ENCODE peak calls at places on chromosomes 6 and 20, in five cellular contexts. U is activated CD8-positive, alpha-beta memory T cell treated with anti-CD3 and anti-CD28 coated beads for 1 hour; B is ELR; P is left colon; V is activated T-cell treated with anti-CD3 and anti-CD28 coated beads for 1 hour. A is an unnamed sample.

GRCh38 chr6:106339334-106340029 is 13.9 kb upstream of the ATG5 start:
- DNase-seq in U (no peak), B (peak), P (peak), V (peak), A (no peak)

GRCh38 chr20:47139934-47140333 is 216.6 kb downstream of the ZMYND8 start:
- DNase-seq in U (no peak), B (peak), P (no peak), V (no peak), A (no peak)

GRCh38 chr20:15005300-15005986 is 668.0 kb upstream of the FLRT3 start:
- DNase-seq in U (no peak), B (no peak), P (no peak), V (no peak), A (no peak)

GRCh38 chr20:831956-832355 is 1.6 kb upstream of the FAM110A start:
- DNase-seq in U (no peak), B (no peak), P (no peak), V (no peak), A (no peak)

GRCh38 chr6:16759181-16759645 is 2.0 kb downstream of the ATXN1 start:
- DNase-seq in U (no peak), B (peak), P (peak), V (no peak), A (no peak)

GRCh38 chr6:102126488-102126887 is 733.0 kb downstream of the GRIK2 start:
- DNase-seq in U (no peak), B (no peak), P (no peak), V (no peak), A (no peak)

GRCh38 chr6:53042112-53042511 is 23.1 kb upstream of the FBXO9 start:
- DNase-seq in U (no peak), B (peak), P (no peak), V (no peak), A (no peak)

GRCh38 chr6:3808759-3809514 is 40.2 kb upstream of the FAM50B start:
- DNase-seq in U (no peak), B (peak), P (no peak), V (no peak), A (no peak)

GRCh38 chr6:106116125-106116524 is 30.0 kb downstream of the PRDM1 start:
- DNase-seq in U (no peak), B (no peak), P (no peak), V (no peak), A (no peak)

GRCh38 chr20:1472556-1473243 is 6.1 kb upstream of the NSFL1C start:
- DNase-seq in U (no peak), B (no peak), P (no peak), V (no peak), A (no peak)

GRCh38 chr20:33790571-33790970 is 20.6 kb upstream of the CHMP4B start:
- DNase-seq in U (no peak), B (no peak), P (peak), V (no peak), A (no peak)

GRCh38 chr6:129679758-129680157 is 30.2 kb downstream of the ARHGAP18 start:
- DNase-seq in U (no peak), B (peak), P (no peak), V (no peak), A (no peak)

GRCh38 chr20:44084439-44084838 is 102.5 kb downstream of the JPH2 start:
- DNase-seq in U (no peak), B (no peak), P (no peak), V (no peak), A (no peak)

GRCh38 chr6:43302126-43302525 is 4.1 kb downstream of the SLC22A7 start:
- DNase-seq in U (no peak), B (no peak), P (no peak), V (no peak), A (no peak)

GRCh38 chr6:123888779-123889513 is 85.3 kb downstream of the NKAIN2 start:
- DNase-seq in U (no peak), B (no peak), P (no peak), V (no peak), A (no peak)

GRCh38 chr6:148518371-148519156 is 175.9 kb downstream of the SASH1 start:
- DNase-seq in U (no peak), B (no peak), P (peak), V (no peak), A (no peak)

GRCh38 chr20:12916699-12917098 is 92.1 kb upstream of the SPTLC3 start:
- DNase-seq in U (no peak), B (peak), P (no peak), V (no peak), A (no peak)

A was measured in esophagus squamous epithelium.